ENCODE peak calls at places on chromosomes 5 and 9, in four cellular contexts. One of them, this sample, is unnamed.

GRCh38 chr5:39266442-39266841 is 47.1 kb upstream of the FYB1 start:
- DNase-seq in K562: peak
- DNase-seq in HCT116: no peak
- DNase-seq in Panc1: no peak
- DNase-seq in this sample: no peak

GRCh38 chr5:130520211-130520610 is 615.9 kb downstream of the CHSY3 start:
- DNase-seq in K562: no peak
- DNase-seq in Panc1: no peak
- DNase-seq in HCT116: no peak
- DNase-seq in this sample: no peak

GRCh38 chr5:142011572-142012185 is 1.1 kb downstream of the GNPDA1 start:
- DNase-seq in HCT116: no peak
- DNase-seq in K562: no peak
- DNase-seq in Panc1: no peak
- DNase-seq in this sample: no peak

GRCh38 chr9:684055-684949 is 157.2 kb upstream of the DMRT1 start:
- DNase-seq in HCT116: no peak
- DNase-seq in K562: no peak
- DNase-seq in Panc1: no peak
- DNase-seq in this sample: no peak

GRCh38 chr9:26504057-26504456 is 388.5 kb downstream of the CAAP1 start:
- DNase-seq in Panc1: no peak
- DNase-seq in K562: no peak
- DNase-seq in HCT116: no peak
- DNase-seq in this sample: no peak

GRCh38 chr5:149603210-149603609 is 21.9 kb downstream of the ARHGEF37 start:
- DNase-seq in K562: peak
- DNase-seq in HCT116: no peak
- DNase-seq in Panc1: no peak
- DNase-seq in this sample: no peak

GRCh38 chr9:77556396-77556795 is 91.7 kb downstream of the GNA14 start:
- DNase-seq in K562: no peak
- DNase-seq in Panc1: no peak
- DNase-seq in HCT116: no peak
- DNase-seq in this sample: no peak

GRCh38 chr9:38067892-38068615 is 973 bp downstream of the SHB start:
- DNase-seq in HCT116: no peak
- DNase-seq in Panc1: no peak
- DNase-seq in K562: peak
- DNase-seq in this sample: no peak

GRCh38 chr9:130143974-130144373 is 28.2 kb upstream of the NCS1 start:
- DNase-seq in Panc1: no peak
- DNase-seq in K562: no peak
- DNase-seq in HCT116: no peak
- DNase-seq in this sample: no peak

GRCh38 chr5:72380491-72381274 is 60.5 kb downstream of the PTCD2 start:
- DNase-seq in HCT116: no peak
- DNase-seq in Panc1: no peak
- DNase-seq in K562: no peak
- DNase-seq in this sample: no peak

GRCh38 chr9:130532426-130532825 is 47.0 kb upstream of the FUBP3 start:
- DNase-seq in K562: no peak
- DNase-seq in Panc1: no peak
- DNase-seq in HCT116: no peak
- DNase-seq in this sample: no peak

GRCh38 chr5:110899566-110900412 is 161.0 kb downstream of the SLC25A46 start:
- DNase-seq in K562: no peak
- DNase-seq in HCT116: no peak
- DNase-seq in Panc1: no peak
- DNase-seq in this sample: no peak

GRCh38 chr5:177595991-177596774 is 3.7 kb upstream of the B4GALT7 start:
- DNase-seq in HCT116: no peak
- DNase-seq in Panc1: no peak
- DNase-seq in K562: no peak
- DNase-seq in this sample: no peak

GRCh38 chr9:14584571-14584970 is 108.7 kb downstream of the ZDHHC21 start:
- DNase-seq in HCT116: no peak
- DNase-seq in K562: no peak
- DNase-seq in Panc1: no peak
- DNase-seq in this sample: no peak

GRCh38 chr5:55920784-55921183 is 69.6 kb downstream of the IL31RA start:
- DNase-seq in Panc1: no peak
- DNase-seq in K562: no peak
- DNase-seq in HCT116: no peak
- DNase-seq in this sample: no peak

GRCh38 chr9:137404971-137405584 is 17.9 kb downstream of the EXD3 start:
- DNase-seq in Panc1: no peak
- DNase-seq in K562: no peak
- DNase-seq in HCT116: no peak
- DNase-seq in this sample: no peak

GRCh38 chr5:93954421-93955069 is 213.1 kb upstream of the POU5F2 start:
- DNase-seq in Panc1: no peak
- DNase-seq in HCT116: no peak
- DNase-seq in K562: no peak
- DNase-seq in this sample: no peak

GRCh38 chr5:124659798-124660197 is 86.6 kb downstream of the ZNF608 start:
- DNase-seq in K562: no peak
- DNase-seq in HCT116: no peak
- DNase-seq in Panc1: no peak
- DNase-seq in this sample: no peak

GRCh38 chr9:17531642-17532254 is 47.1 kb upstream of the SH3GL2 start:
- DNase-seq in K562: peak
- DNase-seq in HCT116: peak
- DNase-seq in Panc1: peak
- DNase-seq in this sample: peak

GRCh38 chr5:3024976-3025375 is 273.5 kb upstream of the IRX2 start:
- DNase-seq in HCT116: no peak
- DNase-seq in Panc1: no peak
- DNase-seq in K562: no peak
- DNase-seq in this sample: no peak

GRCh38 chr5:133652951-133653601 is 40.7 kb upstream of the FSTL4 start:
- DNase-seq in HCT116: no peak
- DNase-seq in K562: no peak
- DNase-seq in Panc1: no peak
- DNase-seq in this sample: no peak

GRCh38 chr9:81082251-81082650 is 607.1 kb downstream of the TLE1 start:
- DNase-seq in Panc1: no peak
- DNase-seq in K562: no peak
- DNase-seq in HCT116: no peak
- DNase-seq in this sample: no peak

GRCh38 chr5:80034962-80035821 is at the start of gene THBS4:
- DNase-seq in HCT116: no peak
- DNase-seq in Panc1: no peak
- DNase-seq in K562: no peak
- DNase-seq in this sample: no peak

GRCh38 chr5:125045647-125046046 is 299.2 kb upstream of the ZNF608 start:
- DNase-seq in K562: no peak
- DNase-seq in Panc1: peak
- DNase-seq in HCT116: no peak
- DNase-seq in this sample: no peak

GRCh38 chr9:121299467-121300282 is 31.7 kb downstream of the GSN start:
- DNase-seq in Panc1: no peak
- DNase-seq in HCT116: no peak
- DNase-seq in K562: no peak
- DNase-seq in this sample: no peak

GRCh38 chr5:148482697-148483462 is 99.1 kb downstream of the FBXO38 start:
- DNase-seq in K562: peak
- DNase-seq in HCT116: peak
- DNase-seq in Panc1: peak
- DNase-seq in this sample: peak

GRCh38 chr9:109098221-109098959 is 21.4 kb downstream of the TMEM245 start:
- DNase-seq in Panc1: no peak
- DNase-seq in HCT116: no peak
- DNase-seq in K562: peak
- DNase-seq in this sample: peak

GRCh38 chr9:114387678-114388431 is at the start of gene AKNA:
- DNase-seq in Panc1: no peak
- DNase-seq in HCT116: no peak
- DNase-seq in K562: no peak
- DNase-seq in this sample: no peak

GRCh38 chr5:96873469-96873868 is 2.8 kb upstream of the ERAP2 start:
- DNase-seq in Panc1: no peak
- DNase-seq in HCT116: no peak
- DNase-seq in K562: no peak
- DNase-seq in this sample: no peak

GRCh38 chr9:103721056-103721455 is 373.1 kb upstream of the SMC2 start:
- DNase-seq in HCT116: no peak
- DNase-seq in Panc1: no peak
- DNase-seq in K562: no peak
- DNase-seq in this sample: no peak

GRCh38 chr5:159768243-159768642 is 148.0 kb upstream of the ADRA1B start:
- DNase-seq in K562: no peak
- DNase-seq in Panc1: no peak
- DNase-seq in HCT116: no peak
- DNase-seq in this sample: no peak

GRCh38 chr5:162248107-162248713 is 180.6 kb downstream of the GABRG2 start:
- DNase-seq in K562: peak
- DNase-seq in HCT116: no peak
- DNase-seq in Panc1: no peak
- DNase-seq in this sample: peak

DNA sequence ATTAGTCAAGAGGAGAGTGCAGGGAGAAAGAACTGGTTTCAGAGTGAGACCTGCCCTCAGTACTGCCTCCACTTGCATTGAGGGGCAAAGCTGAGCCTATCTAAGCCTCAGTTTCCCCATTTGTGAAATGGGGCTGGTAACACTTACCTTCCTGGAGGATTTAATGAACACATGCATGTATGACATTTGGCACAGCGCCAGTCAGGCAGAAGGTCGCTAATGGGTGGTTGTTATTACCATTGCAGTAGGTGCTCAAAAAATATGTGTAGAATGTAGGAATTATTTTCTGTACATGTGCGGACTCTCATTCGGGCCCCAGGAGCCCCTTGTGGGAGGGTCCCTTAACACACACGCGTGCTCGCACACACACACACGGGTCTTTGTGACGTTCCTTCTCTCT is 10.9 kb downstream of the FAT2 start:
- DNase-seq in HCT116: no peak
- DNase-seq in Panc1: no peak
- DNase-seq in K562: no peak
- DNase-seq in this sample: no peak
- TF ChIP-seq TCF7L2 in HCT116: no peak
- TF ChIP-seq TCF7L2 in Panc1: no peak
- TF ChIP-seq TCF7L2 in K562: no peak
- TF ChIP-seq TCF7L2 in this sample: no peak

DNA sequence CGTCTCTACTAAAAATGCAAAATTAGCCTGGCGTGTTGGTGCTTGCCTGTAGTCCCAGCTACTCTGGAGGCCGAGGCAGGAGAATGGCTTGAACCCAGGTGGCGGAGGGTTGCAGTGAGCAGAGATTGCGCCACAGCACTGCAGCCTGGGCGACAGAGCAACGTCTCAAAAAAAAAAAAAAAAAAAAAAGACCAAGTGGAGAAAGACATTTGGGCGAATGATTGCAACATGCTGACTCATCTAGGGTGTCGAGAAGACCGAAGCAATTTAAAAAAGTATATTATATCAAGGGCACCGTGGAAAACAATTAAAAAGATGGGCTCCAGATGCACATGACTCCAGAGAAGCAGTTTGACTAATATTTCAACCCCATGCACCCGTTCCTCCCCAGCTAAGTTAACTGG is 9.2 kb downstream of the KLF4 start:
- DNase-seq in Panc1: no peak
- DNase-seq in HCT116: no peak
- DNase-seq in K562: peak
- DNase-seq in this sample: no peak
- TF ChIP-seq TCF7L2 in Panc1: no peak
- TF ChIP-seq TCF7L2 in HCT116: no peak
- TF ChIP-seq TCF7L2 in K562: no peak
- TF ChIP-seq TCF7L2 in this sample: no peak

GRCh38 chr9:34555435-34556230 is 32.8 kb upstream of the ENHO start:
- DNase-seq in HCT116: no peak
- DNase-seq in Panc1: no peak
- DNase-seq in K562: no peak
- DNase-seq in this sample: no peak

GRCh38 chr9:34558341-34558740 is 31.2 kb downstream of the CNTFR start:
- DNase-seq in K562: no peak
- DNase-seq in Panc1: no peak
- DNase-seq in HCT116: no peak
- DNase-seq in this sample: no peak

GRCh38 chr9:34556231-34556525 is 33.3 kb downstream of the CNTFR start:
- DNase-seq in Panc1: no peak
- DNase-seq in HCT116: no peak
- DNase-seq in K562: no peak
- DNase-seq in this sample: no peak

GRCh38 chr9:34557421-34558321 is 31.9 kb downstream of the CNTFR start:
- DNase-seq in K562: no peak
- DNase-seq in HCT116: no peak
- DNase-seq in Panc1: no peak
- DNase-seq in this sample: no peak

DNA sequence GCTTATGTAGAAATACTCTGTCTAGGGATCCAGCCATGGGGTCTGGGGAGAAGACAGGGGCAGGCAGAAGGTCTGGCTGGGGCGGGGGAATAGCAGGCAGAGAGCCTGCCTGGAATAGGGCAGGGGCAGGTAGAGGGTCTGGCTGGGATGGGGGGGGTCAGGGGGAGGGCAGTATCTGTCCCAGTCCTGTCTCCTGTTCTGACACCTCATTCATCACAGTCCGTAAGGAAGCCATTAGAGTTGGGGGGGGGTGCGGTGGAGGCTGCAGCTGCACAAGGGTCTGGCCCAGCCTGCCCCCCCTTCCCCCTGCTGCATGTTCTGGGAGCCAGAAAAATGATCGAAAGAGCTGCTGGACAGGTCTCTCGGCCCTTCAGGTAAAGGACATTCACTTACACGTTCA is 32.6 kb downstream of the CNTFR start:
- DNase-seq in HCT116: no peak
- DNase-seq in Panc1: no peak
- DNase-seq in K562: no peak
- DNase-seq in this sample: no peak
- TF ChIP-seq TCF7L2 in HCT116: no peak
- TF ChIP-seq TCF7L2 in Panc1: no peak
- TF ChIP-seq TCF7L2 in K562: no peak
- TF ChIP-seq TCF7L2 in this sample: no peak

DNA sequence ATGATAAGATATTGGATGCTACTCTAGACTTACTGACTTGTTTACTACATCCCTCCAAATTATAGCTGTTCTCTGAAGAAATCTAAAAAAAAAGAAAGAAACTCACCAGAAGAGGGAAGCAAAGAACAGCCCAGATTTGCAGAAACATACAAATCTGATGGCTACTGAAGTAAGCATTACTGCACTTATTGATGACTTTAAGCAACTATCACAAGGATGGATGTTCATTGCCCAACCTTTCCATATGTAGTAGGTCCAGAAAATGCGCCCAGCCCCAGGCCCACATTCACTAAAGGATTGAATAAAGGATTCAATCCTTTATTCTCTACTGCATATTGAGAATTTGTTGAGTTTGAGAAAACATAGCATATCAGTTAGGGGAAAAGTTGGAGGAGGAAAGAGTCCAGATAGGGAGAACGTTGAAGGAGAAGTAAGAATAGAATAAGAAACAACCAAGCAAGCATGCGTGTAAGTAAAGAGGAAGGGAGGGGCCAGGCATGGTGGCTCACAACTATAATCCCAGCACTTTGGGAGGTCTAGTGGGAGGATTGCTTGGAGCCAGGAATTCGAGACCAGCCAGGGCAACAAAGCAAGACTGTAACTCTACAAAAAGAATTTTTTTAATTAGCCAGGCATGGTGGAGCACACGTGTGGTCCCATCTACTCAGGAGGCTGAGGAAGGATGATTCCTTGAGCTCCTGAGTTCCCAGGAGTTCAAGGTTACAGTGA is 33.8 kb upstream of the DTWD2 start:
- DNase-seq in K562: peak
- DNase-seq in Panc1: peak
- DNase-seq in HCT116: no peak
- DNase-seq in this sample: no peak
- TF ChIP-seq TCF7L2 in K562: no peak
- TF ChIP-seq TCF7L2 in Panc1: no peak
- TF ChIP-seq TCF7L2 in HCT116: no peak
- TF ChIP-seq TCF7L2 in this sample: no peak

This sample was measured in HepG2.